ENCODE peak calls at places on chromosomes 11 and 22, in five cellular contexts. One of them, this sample, is unnamed.

GRCh38 chr22:46233231-46233630 is 16.9 kb downstream of the CDPF1 start:
- DNase-seq in lower leg skin: peak
- DNase-seq in tibial nerve: peak
- DNase-seq in progenitor cell of endocrine pancreas: no peak
- DNase-seq in stomach: no peak
- DNase-seq in this sample: no peak

GRCh38 chr11:37504925-37505324 is 906.9 kb upstream of the RAG2 start:
- DNase-seq in lower leg skin: no peak
- DNase-seq in tibial nerve: no peak
- DNase-seq in progenitor cell of endocrine pancreas: no peak
- DNase-seq in stomach: no peak
- DNase-seq in this sample: no peak

GRCh38 chr11:45470151-45471001 is 184.2 kb upstream of the SYT13 start:
- DNase-seq in lower leg skin: no peak
- DNase-seq in tibial nerve: peak
- DNase-seq in progenitor cell of endocrine pancreas: no peak
- DNase-seq in stomach: no peak
- DNase-seq in this sample: no peak

GRCh38 chr11:93841446-93841845 is 9.0 kb downstream of the VSTM5 start:
- DNase-seq in lower leg skin: no peak
- DNase-seq in tibial nerve: no peak
- DNase-seq in progenitor cell of endocrine pancreas: no peak
- DNase-seq in stomach: no peak
- DNase-seq in this sample: no peak

GRCh38 chr11:126696976-126697375 is 303.6 kb downstream of the KIRREL3 start:
- DNase-seq in lower leg skin: no peak
- DNase-seq in tibial nerve: no peak
- DNase-seq in progenitor cell of endocrine pancreas: no peak
- DNase-seq in stomach: no peak
- DNase-seq in this sample: no peak

GRCh38 chr11:32326522-32326921 is 108.8 kb downstream of the WT1 start:
- DNase-seq in lower leg skin: no peak
- DNase-seq in tibial nerve: no peak
- DNase-seq in progenitor cell of endocrine pancreas: no peak
- DNase-seq in stomach: no peak
- DNase-seq in this sample: no peak

GRCh38 chr11:35682230-35683195 is 19.9 kb downstream of the TRIM44 start:
- DNase-seq in lower leg skin: no peak
- DNase-seq in tibial nerve: no peak
- DNase-seq in progenitor cell of endocrine pancreas: no peak
- DNase-seq in stomach: no peak
- DNase-seq in this sample: no peak

GRCh38 chr11:10304495-10305261 is at the start of gene ADM:
- DNase-seq in lower leg skin: peak
- DNase-seq in tibial nerve: peak
- DNase-seq in progenitor cell of endocrine pancreas: peak
- DNase-seq in stomach: peak
- DNase-seq in this sample: no peak

GRCh38 chr22:33897621-33897910 is 22.7 kb downstream of the LARGE1 start:
- DNase-seq in lower leg skin: no peak
- DNase-seq in tibial nerve: no peak
- DNase-seq in progenitor cell of endocrine pancreas: no peak
- DNase-seq in stomach: no peak
- DNase-seq in this sample: no peak

GRCh38 chr22:44728761-44729261 is 23.6 kb upstream of the ARHGAP8 start:
- DNase-seq in lower leg skin: no peak
- DNase-seq in tibial nerve: peak
- DNase-seq in progenitor cell of endocrine pancreas: no peak
- DNase-seq in stomach: no peak
- DNase-seq in this sample: no peak

GRCh38 chr11:10302744-10303557 is 1.9 kb upstream of the ADM start:
- DNase-seq in lower leg skin: peak
- DNase-seq in tibial nerve: peak
- DNase-seq in progenitor cell of endocrine pancreas: no peak
- DNase-seq in stomach: peak
- DNase-seq in this sample: no peak

GRCh38 chr11:43135966-43136534 is 175.7 kb upstream of the API5 start:
- DNase-seq in lower leg skin: no peak
- DNase-seq in tibial nerve: no peak
- DNase-seq in progenitor cell of endocrine pancreas: no peak
- DNase-seq in stomach: no peak
- DNase-seq in this sample: no peak

GRCh38 chr11:119376197-119376847 is 5.2 kb downstream of the USP2 start:
- DNase-seq in lower leg skin: peak
- DNase-seq in tibial nerve: peak
- DNase-seq in progenitor cell of endocrine pancreas: no peak
- DNase-seq in stomach: peak
- DNase-seq in this sample: peak

GRCh38 chr11:15107730-15108515 is 6.8 kb upstream of the INSC start:
- DNase-seq in lower leg skin: no peak
- DNase-seq in tibial nerve: no peak
- DNase-seq in progenitor cell of endocrine pancreas: no peak
- DNase-seq in stomach: no peak
- DNase-seq in this sample: no peak

GRCh38 chr11:3178349-3178748 is 13.2 kb upstream of the OSBPL5 start:
- DNase-seq in lower leg skin: no peak
- DNase-seq in tibial nerve: no peak
- DNase-seq in progenitor cell of endocrine pancreas: no peak
- DNase-seq in stomach: no peak
- DNase-seq in this sample: no peak

GRCh38 chr11:93407777-93408401 is 77.3 kb downstream of the DEUP1 start:
- DNase-seq in lower leg skin: no peak
- DNase-seq in tibial nerve: no peak
- DNase-seq in progenitor cell of endocrine pancreas: no peak
- DNase-seq in stomach: no peak
- DNase-seq in this sample: no peak

GRCh38 chr11:133902506-133902905 is 54.3 kb downstream of the IGSF9B start:
- DNase-seq in lower leg skin: no peak
- DNase-seq in tibial nerve: no peak
- DNase-seq in progenitor cell of endocrine pancreas: no peak
- DNase-seq in stomach: peak
- DNase-seq in this sample: no peak

GRCh38 chr22:43826142-43827093 is 14.3 kb upstream of the EFCAB6 start:
- DNase-seq in lower leg skin: no peak
- DNase-seq in tibial nerve: no peak
- DNase-seq in progenitor cell of endocrine pancreas: no peak
- DNase-seq in stomach: peak
- DNase-seq in this sample: no peak

DNA sequence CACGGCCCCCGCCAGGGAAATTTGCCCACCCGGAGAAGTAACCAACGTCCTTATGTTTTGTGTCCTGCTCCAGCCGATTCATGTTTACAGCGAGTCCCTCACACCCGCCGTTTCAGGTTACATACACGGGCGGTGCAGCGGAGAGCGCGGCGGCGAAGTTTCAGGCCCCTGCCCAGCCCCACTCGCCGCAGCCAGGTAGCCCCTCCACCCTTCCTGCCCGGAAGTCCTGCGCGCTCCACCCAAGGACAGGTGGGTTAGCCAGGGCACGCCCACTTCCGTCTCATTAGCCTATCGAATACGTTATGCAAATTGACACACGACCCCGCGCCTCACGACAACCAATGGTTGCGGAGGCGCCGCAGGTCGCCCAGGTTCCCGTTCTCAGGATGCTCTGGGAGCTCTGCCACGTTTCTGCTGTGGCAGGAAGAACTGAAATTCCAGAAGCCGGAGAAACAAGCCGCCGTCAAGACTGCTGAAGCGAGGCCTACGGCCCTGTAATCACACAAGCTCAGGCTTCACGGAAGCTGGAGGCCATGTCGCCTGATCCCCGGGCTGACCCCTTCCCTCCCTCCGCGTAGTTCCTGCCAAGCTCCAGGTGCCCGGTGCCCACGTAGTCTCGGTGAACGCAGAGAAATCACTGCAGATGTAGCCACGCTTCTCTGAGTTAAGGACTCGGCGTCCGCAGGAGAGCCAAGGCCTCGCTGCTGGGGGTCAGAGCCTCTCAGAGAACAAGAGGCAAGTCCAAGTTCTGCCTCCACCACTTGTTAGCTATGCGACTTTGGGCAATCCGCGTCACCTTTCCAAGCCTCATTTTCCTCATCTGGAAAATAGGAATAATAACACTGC is 22.4 kb upstream of the MYH9 start:
- DNase-seq in lower leg skin: peak
- DNase-seq in tibial nerve: no peak
- DNase-seq in progenitor cell of endocrine pancreas: peak
- DNase-seq in stomach: peak
- DNase-seq in this sample: no peak
- TF ChIP-seq CTCF in lower leg skin: peak
- TF ChIP-seq CTCF in tibial nerve: no peak
- TF ChIP-seq CTCF in progenitor cell of endocrine pancreas: no peak
- TF ChIP-seq CTCF in stomach: no peak
- TF ChIP-seq CTCF in this sample: no peak

GRCh38 chr11:1705121-1706052 is 8.4 kb downstream of the KRTAP5-6 start:
- DNase-seq in lower leg skin: peak
- DNase-seq in tibial nerve: no peak
- DNase-seq in progenitor cell of endocrine pancreas: no peak
- DNase-seq in stomach: no peak
- DNase-seq in this sample: no peak

GRCh38 chr11:1707751-1708150 is 10.8 kb downstream of the KRTAP5-6 start:
- DNase-seq in lower leg skin: no peak
- DNase-seq in tibial nerve: no peak
- DNase-seq in progenitor cell of endocrine pancreas: no peak
- DNase-seq in stomach: no peak
- DNase-seq in this sample: no peak

GRCh38 chr11:1708716-1709115 is 11.7 kb downstream of the KRTAP5-6 start:
- DNase-seq in lower leg skin: no peak
- DNase-seq in tibial nerve: no peak
- DNase-seq in progenitor cell of endocrine pancreas: no peak
- DNase-seq in stomach: no peak
- DNase-seq in this sample: no peak

GRCh38 chr11:1703146-1703545 is 6.2 kb downstream of the KRTAP5-6 start:
- DNase-seq in lower leg skin: no peak
- DNase-seq in tibial nerve: no peak
- DNase-seq in progenitor cell of endocrine pancreas: no peak
- DNase-seq in stomach: no peak
- DNase-seq in this sample: no peak

GRCh38 chr11:1706634-1707400 is 9.8 kb downstream of the KRTAP5-6 start:
- DNase-seq in lower leg skin: no peak
- DNase-seq in tibial nerve: no peak
- DNase-seq in progenitor cell of endocrine pancreas: no peak
- DNase-seq in stomach: no peak
- DNase-seq in this sample: no peak
- TF ChIP-seq CTCF in lower leg skin: no peak
- TF ChIP-seq CTCF in tibial nerve: no peak
- TF ChIP-seq CTCF in progenitor cell of endocrine pancreas: no peak
- TF ChIP-seq CTCF in stomach: no peak
- TF ChIP-seq CTCF in this sample: no peak

GRCh38 chr22:29700949-29701927 is 18.6 kb upstream of the CABP7 start:
- DNase-seq in lower leg skin: no peak
- DNase-seq in tibial nerve: no peak
- DNase-seq in progenitor cell of endocrine pancreas: no peak
- DNase-seq in stomach: no peak
- DNase-seq in this sample: no peak
- TF ChIP-seq CTCF in lower leg skin: no peak
- TF ChIP-seq CTCF in tibial nerve: no peak
- TF ChIP-seq CTCF in progenitor cell of endocrine pancreas: peak
- TF ChIP-seq CTCF in stomach: no peak
- TF ChIP-seq CTCF in this sample: peak

DNA sequence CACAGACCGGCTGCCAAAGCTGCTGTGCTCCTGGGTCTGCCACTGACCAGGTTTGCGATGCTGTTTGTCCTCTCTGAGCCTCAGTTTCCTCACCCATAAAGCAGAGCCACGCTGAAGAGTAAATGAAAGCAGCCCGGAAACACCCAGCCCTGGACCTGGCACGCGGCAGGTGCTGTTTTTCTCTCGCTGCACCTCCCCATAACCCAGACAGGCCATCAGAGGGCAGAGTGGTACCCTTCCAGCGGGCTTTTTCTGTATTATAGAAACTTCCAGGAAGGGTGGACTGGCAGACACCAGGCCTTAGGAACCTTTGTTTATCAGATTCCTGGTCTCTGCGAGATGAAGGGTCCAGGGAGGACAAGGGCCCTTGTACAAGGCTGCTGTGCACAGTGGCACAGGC is 17.9 kb upstream of the FGF19 start:
- DNase-seq in lower leg skin: no peak
- DNase-seq in tibial nerve: no peak
- DNase-seq in progenitor cell of endocrine pancreas: no peak
- DNase-seq in stomach: no peak
- DNase-seq in this sample: no peak
- TF ChIP-seq CTCF in lower leg skin: no peak
- TF ChIP-seq CTCF in tibial nerve: no peak
- TF ChIP-seq CTCF in progenitor cell of endocrine pancreas: peak
- TF ChIP-seq CTCF in stomach: no peak
- TF ChIP-seq CTCF in this sample: no peak

DNA sequence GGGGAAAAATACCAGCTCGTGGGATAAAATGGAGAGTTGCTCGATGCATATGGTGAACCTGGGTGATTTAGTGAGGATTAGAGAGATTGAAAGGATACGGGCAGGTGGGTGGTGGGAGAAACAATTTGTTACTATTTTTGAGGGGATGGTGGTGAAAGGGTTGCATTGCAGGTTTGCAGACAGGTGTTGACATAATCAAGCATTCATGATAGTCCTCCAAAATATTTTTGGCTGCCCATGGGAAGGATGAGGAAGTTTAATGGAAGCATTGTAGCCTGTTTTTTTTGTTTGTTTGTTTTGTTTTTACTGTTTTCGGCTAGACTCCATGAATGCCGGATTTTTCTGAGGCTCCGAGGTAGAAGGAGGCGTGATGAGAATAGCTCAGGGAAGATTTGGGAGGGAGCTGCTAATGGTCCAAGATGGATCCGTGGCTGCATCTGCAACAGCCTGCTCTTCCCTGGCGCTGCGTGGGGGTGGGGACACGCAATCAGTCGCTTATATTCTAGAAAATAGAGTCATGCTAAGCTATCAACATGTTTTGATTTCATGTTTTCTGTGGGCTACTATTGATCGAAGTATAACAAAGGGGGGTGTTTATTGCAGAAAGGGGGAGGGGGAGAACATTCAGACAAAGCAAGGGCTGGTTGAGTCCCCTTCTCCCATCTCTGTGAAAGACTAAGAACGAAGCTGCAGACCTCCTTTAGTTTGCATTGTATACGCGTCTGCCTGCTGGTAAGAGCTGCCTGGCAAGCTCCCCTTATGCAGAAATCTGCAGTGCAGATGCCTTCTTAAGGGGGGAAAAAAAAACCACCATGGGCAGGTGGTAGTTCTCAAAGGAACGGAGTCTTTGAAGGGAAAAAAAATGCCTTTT is 980 bp downstream of the RTN3 start:
- DNase-seq in lower leg skin: no peak
- DNase-seq in tibial nerve: peak
- DNase-seq in progenitor cell of endocrine pancreas: no peak
- DNase-seq in stomach: no peak
- DNase-seq in this sample: no peak
- TF ChIP-seq CTCF in lower leg skin: no peak
- TF ChIP-seq CTCF in tibial nerve: no peak
- TF ChIP-seq CTCF in progenitor cell of endocrine pancreas: peak
- TF ChIP-seq CTCF in stomach: no peak
- TF ChIP-seq CTCF in this sample: no peak

This sample was measured in D721Med.